ENCODE peak calls at places on chromosomes 13 and 19, in four cellular contexts. N is RWPE1, O is foreskin fibroblast, A is globus pallidus. P is an unnamed sample.

GRCh38 chr19:49409441-49410029 is 13.7 kb downstream of the PTH2 start:
- DNase-seq in N (no peak), O (no peak), A (no peak), P (no peak)

GRCh38 chr13:104137416-104137815 is 1071.2 kb upstream of the SLC10A2 start:
- DNase-seq in N (no peak), O (no peak), A (no peak), P (no peak)

GRCh38 chr13:106352850-106353249 is 182.6 kb downstream of the EFNB2 start:
- DNase-seq in N (no peak), O (no peak), A (no peak), P (no peak)

GRCh38 chr19:4660993-4661392 is 9.1 kb downstream of the MYDGF start:
- DNase-seq in N (no peak), O (no peak), A (no peak), P (no peak)

GRCh38 chr13:50950808-50951207 is 41.2 kb downstream of the RNASEH2B start:
- DNase-seq in N (no peak), O (no peak), A (no peak), P (no peak)

GRCh38 chr13:38763446-38764381 is 76.8 kb downstream of the FREM2 start:
- DNase-seq in N (peak), O (peak), A (peak), P (no peak)

GRCh38 chr13:52809310-52809769 is 39.1 kb downstream of the PCDH8 start:
- DNase-seq in N (peak), O (peak), A (peak), P (peak)

GRCh38 chr19:30029721-30030510 is 87.9 kb downstream of the URI1 start:
- DNase-seq in N (peak), O (peak), A (no peak), P (peak)

GRCh38 chr13:73194310-73194709 is 135.5 kb downstream of the KLF5 start:
- DNase-seq in N (no peak), O (no peak), A (no peak), P (peak)

GRCh38 chr13:42769650-42770049 is 11.7 kb upstream of the FAM216B start:
- DNase-seq in N (no peak), O (no peak), A (no peak), P (no peak)

GRCh38 chr13:102948006-102948405 is 102.2 kb downstream of the ERCC5 start:
- DNase-seq in N (no peak), O (peak), A (peak), P (no peak)

GRCh38 chr13:97574926-97575325 is 141.0 kb downstream of the RAP2A start:
- DNase-seq in N (peak), O (peak), A (peak), P (peak)

GRCh38 chr19:56119585-56119978 is 1.5 kb downstream of the ZNF787 start:
- DNase-seq in N (no peak), O (peak), A (no peak), P (peak)

GRCh38 chr13:111920932-111921705 is 145.8 kb upstream of the SOX1 start:
- DNase-seq in N (no peak), O (no peak), A (no peak), P (no peak)

GRCh38 chr19:18197306-18197705 is 4.3 kb downstream of the MPV17L2 start:
- DNase-seq in N (no peak), O (no peak), A (no peak), P (no peak)

GRCh38 chr13:31769581-31769980 is 30.3 kb downstream of the RXFP2 start:
- DNase-seq in N (no peak), O (peak), A (no peak), P (no peak)

GRCh38 chr19:34274827-34275625 is 20.7 kb downstream of the GARRE1 start:
- DNase-seq in N (peak), O (peak), A (no peak), P (no peak)

GRCh38 chr13:36998624-36999041 is 507 bp downstream of the ALG5 start:
- DNase-seq in N (peak), O (peak), A (peak), P (no peak)

GRCh38 chr19:47379398-47379938 is 30.4 kb downstream of the DHX34 start:
- DNase-seq in N (no peak), O (no peak), A (peak), P (no peak)

GRCh38 chr19:4059931-4060620 is 6.6 kb downstream of the ZBTB7A start:
- DNase-seq in N (peak), O (no peak), A (no peak), P (no peak)

GRCh38 chr19:49843265-49843664 is 7.7 kb upstream of the PTOV1 start:
- DNase-seq in N (no peak), O (no peak), A (no peak), P (no peak)

GRCh38 chr13:19607523-19608078 is 25.9 kb upstream of the MPHOSPH8 start:
- DNase-seq in N (no peak), O (no peak), A (no peak), P (no peak)

GRCh38 chr13:20495087-20496023 is 30.3 kb downstream of the CRYL1 start:
- DNase-seq in N (peak), O (peak), A (peak), P (peak)